ENCODE peak calls at places on chromosomes 2 and 18, in seven cellular contexts. U is HepG2, R is GM12892, C is SK-N-SH, A is K562, J is H1, I is GM12878. M is an unnamed sample.

GRCh38 chr2:71807969-71808451 is 339.7 kb downstream of the CYP26B1 start:
- DNase-seq in U (no peak), R (no peak), C (no peak), A (no peak), J (no peak), I (no peak), M (no peak)

GRCh38 chr2:12787891-12788783 is 71.4 kb downstream of the TRIB2 start:
- DNase-seq in U (no peak), R (no peak), C (no peak), A (no peak), J (no peak), I (no peak), M (no peak)

GRCh38 chr2:106602042-106602441 is 114.9 kb downstream of the CD8B2 start:
- DNase-seq in U (no peak), R (no peak), C (no peak), A (no peak), J (no peak), I (no peak), M (no peak)

GRCh38 chr2:11812466-11813100 is 66.2 kb downstream of the LPIN1 start:
- DNase-seq in U (no peak), R (no peak), C (no peak), A (no peak), J (no peak), I (no peak), M (no peak)

GRCh38 chr18:13279181-13280065 is 60.9 kb downstream of the LDLRAD4 start:
- DNase-seq in U (no peak), R (no peak), C (no peak), A (no peak), J (no peak), I (peak), M (no peak)

GRCh38 chr2:111957872-111958354 is 59.5 kb downstream of the MERTK start:
- DNase-seq in U (no peak), R (no peak), C (no peak), A (no peak), J (no peak), I (no peak), M (no peak)

GRCh38 chr2:190184460-190184859 is 121.9 kb upstream of the MSTN start:
- DNase-seq in U (no peak), R (no peak), C (no peak), A (peak), J (no peak), I (no peak), M (no peak)

GRCh38 chr18:41938445-41938844 is 16.6 kb upstream of the PIK3C3 start:
- DNase-seq in U (no peak), R (no peak), C (no peak), A (peak), J (no peak), I (no peak), M (no peak)

GRCh38 chr2:223027442-223027841 is 24.5 kb upstream of the KCNE4 start:
- DNase-seq in U (no peak), R (no peak), C (no peak), A (no peak), J (no peak), I (no peak), M (no peak)

GRCh38 chr2:173076557-173077345 is 1.1 kb downstream of the MAP3K20 start:
- DNase-seq in U (no peak), R (peak), C (peak), A (peak), J (no peak), I (peak), M (peak)

GRCh38 chr18:74990563-74991081 is 218.3 kb downstream of the PTGR3 start:
- DNase-seq in U (no peak), R (no peak), C (no peak), A (no peak), J (no peak), I (no peak), M (no peak)
- TF ChIP-seq TAF1 in U (no peak), R (no peak), C (no peak), A (no peak), J (no peak), I (no peak), M (no peak)

GRCh38 chr2:74873041-74873440 is 39.1 kb downstream of the HK2 start:
- DNase-seq in U (no peak), R (no peak), C (no peak), A (no peak), J (no peak), I (no peak), M (no peak)

GRCh38 chr2:74876081-74876886 is 42.4 kb downstream of the HK2 start:
- DNase-seq in U (peak), R (peak), C (peak), A (peak), J (no peak), I (peak), M (peak)

GRCh38 chr2:74872310-74872923 is 38.5 kb downstream of the HK2 start:
- DNase-seq in U (no peak), R (no peak), C (no peak), A (no peak), J (no peak), I (no peak), M (no peak)

GRCh38 chr2:74871414-74871813 is 37.5 kb downstream of the HK2 start:
- DNase-seq in U (no peak), R (no peak), C (no peak), A (no peak), J (no peak), I (no peak), M (no peak)

DNA sequence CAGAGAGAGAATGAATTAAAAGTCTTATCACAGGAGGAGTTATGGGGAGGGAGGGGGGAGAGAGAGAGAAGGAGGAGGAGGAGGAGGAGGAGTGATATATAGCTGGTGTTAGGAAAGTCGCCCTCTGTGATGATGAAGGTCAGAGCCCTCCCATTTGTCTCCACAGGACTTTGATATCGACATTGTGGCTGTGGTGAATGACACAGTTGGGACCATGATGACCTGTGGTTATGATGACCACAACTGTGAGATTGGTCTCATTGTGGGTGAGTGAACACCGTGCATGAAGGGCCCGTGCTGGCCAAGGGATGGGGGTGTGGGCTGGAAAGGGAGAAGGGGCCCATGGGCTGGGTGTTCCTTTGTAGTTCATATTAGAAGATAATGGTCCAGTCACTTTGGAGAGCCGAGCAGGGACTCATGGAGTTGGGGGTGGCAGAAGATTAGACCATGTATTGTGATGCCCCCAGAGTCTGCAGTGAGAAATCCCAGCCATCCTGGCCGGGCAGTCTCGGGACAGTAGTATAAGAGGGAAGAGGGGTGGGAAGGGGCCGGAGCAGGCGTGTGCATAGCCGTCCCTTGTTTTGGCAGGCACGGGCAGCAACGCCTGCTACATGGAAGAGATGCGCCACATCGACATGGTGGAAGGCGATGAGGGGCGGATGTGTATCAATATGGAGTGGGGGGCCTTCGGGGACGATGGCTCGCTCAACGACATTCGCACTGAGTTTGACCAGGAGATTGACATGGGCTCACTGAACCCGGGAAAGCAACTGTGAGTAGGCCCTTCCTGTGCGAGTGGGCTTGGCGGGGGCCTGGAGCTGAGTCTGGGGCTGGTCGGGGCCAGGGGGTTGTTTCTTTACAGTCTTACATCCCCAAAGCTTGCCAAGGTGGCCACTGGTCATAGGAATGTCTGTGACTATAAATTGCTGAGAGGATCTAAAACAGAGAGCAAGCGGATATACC is 40.0 kb downstream of the HK2 start:
- DNase-seq in U (no peak), R (no peak), C (no peak), A (no peak), J (no peak), I (no peak), M (no peak)
- TF ChIP-seq TAF1 in U (no peak), R (no peak), C (no peak), A (no peak), J (no peak), I (no peak), M (no peak)

DNA sequence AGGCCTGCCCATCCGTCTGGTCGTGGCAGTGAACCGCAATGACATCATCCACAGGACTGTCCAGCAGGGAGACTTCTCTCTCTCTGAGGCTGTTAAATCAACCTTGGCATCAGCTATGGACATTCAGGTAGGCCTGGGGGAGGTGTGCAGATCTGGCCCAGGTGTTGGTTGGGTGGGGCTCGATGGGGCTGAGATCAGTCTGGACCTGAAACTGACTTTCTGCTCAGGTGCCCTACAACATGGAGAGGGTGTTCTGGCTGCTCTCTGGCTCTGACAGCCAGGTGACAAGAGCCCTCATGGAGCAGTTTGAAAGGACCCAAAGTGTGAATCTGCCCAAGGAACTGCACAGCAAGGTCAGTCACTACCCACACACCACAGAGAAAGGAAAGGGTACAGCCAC is 12.6 kb downstream of the THNSL2 start:
- DNase-seq in U (no peak), R (no peak), C (no peak), A (no peak), J (no peak), I (no peak), M (no peak)
- TF ChIP-seq TAF1 in U (no peak), R (no peak), C (no peak), A (no peak), J (no peak), I (no peak), M (no peak)

DNA sequence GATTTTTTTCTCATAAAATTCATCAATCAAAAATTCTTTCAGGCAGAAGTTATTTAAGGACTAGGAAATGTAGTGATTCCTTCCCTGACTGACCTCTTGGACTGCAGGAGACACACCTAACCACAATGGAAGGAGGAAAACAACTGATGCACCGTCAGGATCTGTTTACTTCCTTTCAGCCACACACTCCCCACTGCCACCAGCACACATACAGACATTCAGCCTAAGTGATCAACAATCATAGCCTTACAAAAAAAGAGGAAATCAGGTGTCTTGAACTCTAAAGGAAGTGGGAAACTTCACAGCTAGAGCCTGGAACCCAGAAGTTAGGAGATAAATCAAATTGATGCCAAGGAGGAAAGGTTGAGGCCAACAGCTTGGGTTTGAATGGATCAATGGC is 213.5 kb upstream of the ACVR2A start:
- DNase-seq in U (no peak), R (no peak), C (no peak), A (no peak), J (no peak), I (no peak), M (no peak)
- TF ChIP-seq TAF1 in U (no peak), R (no peak), C (no peak), A (no peak), J (no peak), I (no peak), M (no peak)

GRCh38 chr2:161825429-161825828 is 201.2 kb downstream of the SLC4A10 start:
- DNase-seq in U (no peak), R (no peak), C (no peak), A (no peak), J (no peak), I (no peak), M (no peak)
- TF ChIP-seq TAF1 in U (no peak), R (no peak), C (no peak), A (no peak), J (no peak), I (no peak), M (no peak)

GRCh38 chr2:8886876-8887275 is 49.5 kb upstream of the KIDINS220 start:
- DNase-seq in U (no peak), R (no peak), C (no peak), A (no peak), J (no peak), I (no peak), M (no peak)
- TF ChIP-seq TAF1 in U (no peak), R (no peak), C (no peak), A (no peak), J (no peak), I (no peak), M (no peak)

GRCh38 chr2:120702061-120702460 is 33.6 kb upstream of the GLI2 start:
- DNase-seq in U (no peak), R (no peak), C (no peak), A (no peak), J (no peak), I (no peak), M (no peak)

GRCh38 chr2:120704696-120705095 is 31.0 kb upstream of the GLI2 start:
- DNase-seq in U (no peak), R (no peak), C (no peak), A (no peak), J (no peak), I (no peak), M (no peak)

GRCh38 chr2:120701096-120701860 is 34.4 kb upstream of the GLI2 start:
- DNase-seq in U (no peak), R (no peak), C (no peak), A (no peak), J (no peak), I (no peak), M (no peak)

GRCh38 chr2:120702751-120703150 is 32.9 kb upstream of the GLI2 start:
- DNase-seq in U (no peak), R (no peak), C (no peak), A (no peak), J (no peak), I (no peak), M (no peak)

GRCh38 chr2:120703330-120703994 is 32.2 kb upstream of the GLI2 start:
- DNase-seq in U (no peak), R (no peak), C (no peak), A (no peak), J (no peak), I (no peak), M (no peak)
- TF ChIP-seq TAF1 in U (no peak), R (no peak), C (no peak), A (no peak), J (no peak), I (no peak), M (no peak)

GRCh38 chr2:226478121-226478809 is 321.4 kb downstream of the IRS1 start:
- DNase-seq in U (peak), R (no peak), C (no peak), A (no peak), J (no peak), I (no peak), M (no peak)
- TF ChIP-seq TAF1 in U (peak), R (no peak), C (peak), A (no peak), J (no peak), I (no peak), M (no peak)

GRCh38 chr2:63539416-63540162 is 48.7 kb downstream of the WDPCP start:
- DNase-seq in U (no peak), R (no peak), C (no peak), A (peak), J (no peak), I (no peak), M (no peak)

GRCh38 chr2:63545023-63545422 is 43.3 kb downstream of the WDPCP start:
- DNase-seq in U (no peak), R (no peak), C (no peak), A (no peak), J (no peak), I (no peak), M (no peak)

GRCh38 chr2:63538409-63538808 is 49.9 kb downstream of the WDPCP start:
- DNase-seq in U (no peak), R (no peak), C (no peak), A (no peak), J (no peak), I (no peak), M (no peak)

DNA sequence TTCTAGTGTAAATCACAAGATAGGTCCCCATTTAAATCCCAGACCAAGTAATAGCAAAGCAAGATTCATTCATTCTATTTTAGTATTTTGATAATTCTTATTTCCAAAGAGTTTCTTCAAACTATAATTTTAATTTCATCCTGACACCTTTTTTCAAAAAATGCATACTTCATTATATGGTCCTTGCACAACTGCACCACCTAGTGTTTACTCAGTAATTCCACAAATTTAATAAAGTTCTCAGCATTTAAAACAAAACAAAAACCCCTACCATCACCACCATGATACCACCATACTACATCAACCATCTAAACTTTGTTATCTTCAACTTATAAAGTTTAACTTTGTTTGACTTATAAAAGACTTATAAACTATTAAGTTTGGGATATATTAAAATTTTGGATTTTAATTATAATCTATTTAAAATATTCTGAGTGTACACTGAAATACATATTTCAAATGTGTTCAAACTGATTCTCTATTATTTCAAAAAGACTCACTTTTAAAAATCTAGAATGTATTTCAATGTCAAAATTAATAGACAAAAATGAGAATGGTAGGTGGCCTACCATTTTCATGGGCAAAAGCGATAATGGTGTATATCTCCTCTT is 44.2 kb downstream of the WDPCP start:
- DNase-seq in U (no peak), R (no peak), C (peak), A (peak), J (no peak), I (no peak), M (no peak)
- TF ChIP-seq TAF1 in U (no peak), R (no peak), C (no peak), A (no peak), J (no peak), I (no peak), M (no peak)

GRCh38 chr2:24047703-24048033 is 477 bp upstream of the WDCP start:
- DNase-seq in U (no peak), R (no peak), C (peak), A (no peak), J (no peak), I (no peak), M (no peak)

GRCh38 chr2:24051833-24052232 is 2.3 kb downstream of the FKBP1B start:
- DNase-seq in U (no peak), R (no peak), C (no peak), A (no peak), J (no peak), I (no peak), M (no peak)

GRCh38 chr2:24048662-24049484 is 668 bp upstream of the FKBP1B start:
- DNase-seq in U (no peak), R (no peak), C (peak), A (peak), J (no peak), I (no peak), M (no peak)

GRCh38 chr2:24049485-24050021 is at the start of gene FKBP1B:
- DNase-seq in U (peak), R (peak), C (peak), A (peak), J (peak), I (no peak), M (peak)

DNA sequence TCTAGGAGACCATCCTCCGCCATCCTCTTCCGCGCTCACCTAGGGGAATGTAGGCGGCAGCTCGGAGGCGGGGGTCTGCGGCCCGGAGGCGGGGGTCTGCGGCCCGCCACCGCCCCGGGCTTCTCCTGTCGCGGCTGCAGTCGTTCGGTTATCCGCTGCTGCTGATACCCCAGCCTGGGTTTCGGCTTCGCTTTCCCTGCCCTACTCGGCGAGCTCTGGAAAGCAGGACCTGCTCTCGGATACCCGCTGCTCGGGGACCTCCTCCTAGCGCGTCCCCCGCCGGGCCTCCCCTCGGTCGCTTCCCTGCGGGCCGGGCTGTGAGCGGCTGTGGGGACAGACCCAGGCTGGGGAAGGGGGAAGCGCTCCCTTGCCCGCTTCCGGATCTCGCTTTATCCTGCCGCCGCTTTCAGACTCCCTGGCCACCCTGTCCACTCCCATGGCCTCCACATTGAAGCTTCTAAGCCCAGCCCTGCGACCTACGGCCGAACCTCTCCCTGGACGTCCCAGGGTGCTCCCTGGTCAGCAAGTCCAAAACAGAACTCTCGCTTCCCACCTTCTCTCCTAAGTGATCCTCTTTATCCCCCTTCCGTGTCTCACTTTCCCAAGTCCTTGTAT is 607 bp downstream of the FKBP1B start:
- DNase-seq in U (peak), R (no peak), C (peak), A (no peak), J (no peak), I (no peak), M (no peak)
- TF ChIP-seq TAF1 in U (peak), R (no peak), C (no peak), A (no peak), J (no peak), I (no peak), M (no peak)